ENCODE peak calls at places on chromosomes 13 and 19, in five cellular contexts. A is globus pallidus, M is uterus, J is dermis blood vessel endothelial cell, H is iris pigment epithelial cell. L is an unnamed sample.
A peak's percentile ranks its signal among the peaks of the same experiment; 100 is the strongest.

GRCh38 chr13:99959538-99960230 is 11.9 kb downstream of the ZIC5 start:
- DNase-seq in M (no peak), J (no peak), A (peak; percentile 29), H (peak; percentile 18), L (no peak)

GRCh38 chr19:49639401-49640112 is 386 bp downstream of the RRAS start:
- DNase-seq in A (no peak), H (no peak), M (peak; percentile 63), J (no peak), L (peak; percentile 40)

GRCh38 chr13:97539651-97540230 is 105.8 kb downstream of the RAP2A start:
- DNase-seq in M (no peak), J (peak; percentile 5), A (no peak), H (peak; percentile 60), L (peak; percentile 64)

GRCh38 chr19:8194528-8195275 is 14.5 kb upstream of the CERS4 start:
- DNase-seq in A (no peak), H (no peak), J (no peak), M (no peak), L (no peak)

GRCh38 chr13:73259061-73259908 is 200.5 kb downstream of the KLF5 start:
- DNase-seq in H (no peak), M (peak; percentile 48), J (no peak), A (no peak), L (no peak)

GRCh38 chr19:8935460-8935859 is 74.7 kb downstream of the MUC16 start:
- DNase-seq in A (no peak), J (no peak), H (peak; percentile 18), M (no peak), L (no peak)

GRCh38 chr19:944663-945241 is 18.9 kb downstream of the ARID3A start:
- DNase-seq in J (no peak), M (no peak), A (no peak), H (no peak), L (no peak)

GRCh38 chr13:31591834-31592233 is 147.5 kb upstream of the RXFP2 start:
- DNase-seq in H (no peak), A (no peak), J (no peak), M (no peak), L (no peak)

GRCh38 chr13:66071608-66072007 is 1158.5 kb downstream of the PCDH9 start:
- DNase-seq in M (no peak), J (no peak), H (no peak), A (peak; percentile 11), L (no peak)

GRCh38 chr13:113927661-113928581 is 46.0 kb downstream of the C13orf46 start:
- DNase-seq in J (no peak), M (peak; percentile 78), A (no peak), H (peak; percentile 88), L (no peak)

GRCh38 chr19:45245334-45245787 is at the start of gene EXOC3L2:
- DNase-seq in M (no peak), H (no peak), A (no peak), J (no peak), L (no peak)

GRCh38 chr19:39645800-39646411 is 9.8 kb upstream of the LGALS16 start:
- DNase-seq in J (peak; percentile 53), A (no peak), H (peak; percentile 17), M (no peak), L (peak; percentile 48)

GRCh38 chr13:109362606-109363005 is 423.8 kb downstream of the IRS2 start:
- DNase-seq in H (no peak), J (no peak), A (no peak), M (no peak), L (no peak)

GRCh38 chr19:1318678-1319471 is 33.2 kb downstream of the EFNA2 start:
- DNase-seq in M (no peak), A (no peak), H (no peak), J (no peak), L (peak; percentile 54)

GRCh38 chr19:38849746-38850230 is at the start of gene HNRNPL:
- DNase-seq in H (no peak), J (no peak), M (no peak), A (no peak), L (no peak)

GRCh38 chr19:39205449-39205764 is 1.3 kb upstream of the SYCN start:
- DNase-seq in M (no peak), J (no peak), H (no peak), A (no peak), L (no peak)

GRCh38 chr13:86909318-86909717 is 761.9 kb upstream of the SLITRK5 start:
- DNase-seq in A (no peak), M (no peak), H (no peak), J (no peak), L (no peak)

GRCh38 chr13:101139076-101139475 is 277.2 kb downstream of the NALCN start:
- DNase-seq in A (no peak), J (no peak), H (peak; percentile 38), M (no peak), L (no peak)

GRCh38 chr19:8445488-8446001 is 770 bp downstream of the HNRNPM start:
- DNase-seq in A (no peak), M (peak; percentile 46), H (peak; percentile 45), J (peak; percentile 70), L (peak; percentile 39)

GRCh38 chr19:6516659-6517291 is 14.1 kb upstream of the TNFSF9 start:
- DNase-seq in H (peak; percentile 80), A (peak; percentile 91), J (peak; percentile 92), M (peak; percentile 77), L (peak; percentile 97)